ENCODE peak calls at places on chromosomes 4 and X, in seven cellular contexts. H is NCI-H510A treated with DMSO at 0.1 percent for 48 hours; B is right atrium auricular region; G is CD8-positive, alpha-beta T cell; X is stimulated activated CD4-positive, alpha-beta T cell treated with anti-CD3 and anti-CD28 coated beads, Interleukin-15, amount 100 ng/mL, for 24 hours; D is anterior cingulate cortex; N is T-cell. V is an unnamed sample.

GRCh38 chrX:132612990-132613564 is 124.2 kb upstream of the MBNL3 start:
- DNase-seq in H (peak), B (no peak), G (peak), X (peak), D (peak), N (peak), V (peak)

GRCh38 chr4:35300996-35301774 is 943.1 kb downstream of the ARAP2 start:
- DNase-seq in H (no peak), B (no peak), G (no peak), X (no peak), D (no peak), N (no peak), V (no peak)

GRCh38 chr4:2783790-2784189 is 9.1 kb upstream of the SH3BP2 start:
- DNase-seq in H (no peak), B (no peak), G (no peak), X (no peak), D (no peak), N (no peak), V (no peak)

GRCh38 chr4:183345261-183345660 is 23.0 kb upstream of the CLDN24 start:
- DNase-seq in H (no peak), B (no peak), G (no peak), X (no peak), D (no peak), N (no peak), V (no peak)

GRCh38 chrX:138885886-138886285 is 174.4 kb upstream of the FGF13 start:
- DNase-seq in H (no peak), B (no peak), G (no peak), X (no peak), D (no peak), N (no peak), V (no peak)

GRCh38 chrX:141469469-141469868 is 115.1 kb downstream of the SPANXA1 start:
- DNase-seq in H (no peak), B (no peak), G (no peak), X (no peak), D (no peak), N (no peak), V (no peak)

GRCh38 chr4:6222761-6223292 is 22.5 kb upstream of the JAKMIP1 start:
- DNase-seq in H (peak), B (no peak), G (no peak), X (no peak), D (no peak), N (no peak), V (no peak)

GRCh38 chr4:25032126-25032525 is 1.4 kb upstream of the LGI2 start:
- DNase-seq in H (no peak), B (no peak), G (no peak), X (no peak), D (no peak), N (no peak), V (no peak)

GRCh38 chr4:81352476-81352875 is 119.2 kb downstream of the RASGEF1B start:
- DNase-seq in H (no peak), B (no peak), G (no peak), X (no peak), D (no peak), N (no peak), V (no peak)

GRCh38 chrX:153778684-153779101 is 2.1 kb upstream of the SRPK3 start:
- DNase-seq in H (no peak), B (no peak), G (no peak), X (no peak), D (no peak), N (no peak), V (no peak)

GRCh38 chrX:133741303-133741702 is 244.1 kb downstream of the GPC3 start:
- DNase-seq in H (no peak), B (no peak), G (no peak), X (no peak), D (no peak), N (no peak), V (no peak)

GRCh38 chrX:57172544-57172943 is 35.3 kb upstream of the SPIN2A start:
- DNase-seq in H (no peak), B (no peak), G (no peak), X (no peak), D (no peak), N (no peak), V (no peak)

GRCh38 chrX:31036895-31037294 is 34.9 kb downstream of the FTHL17 start:
- DNase-seq in H (peak), B (no peak), G (no peak), X (peak), D (no peak), N (no peak), V (peak)

GRCh38 chrX:119755981-119756533 is 2.3 kb upstream of the SOWAHD start:
- DNase-seq in H (peak), B (no peak), G (peak), X (peak), D (no peak), N (peak), V (peak)

GRCh38 chrX:108945883-108946523 is 209.6 kb upstream of the IRS4 start:
- DNase-seq in H (no peak), B (no peak), G (no peak), X (peak), D (no peak), N (no peak), V (no peak)

GRCh38 chrX:109696146-109696740 is 36.8 kb downstream of the ACSL4 start:
- DNase-seq in H (no peak), B (no peak), G (no peak), X (no peak), D (no peak), N (no peak), V (no peak)

GRCh38 chr4:165580379-165580905 is 201.6 kb downstream of the CPE start:
- DNase-seq in H (no peak), B (peak), G (no peak), X (no peak), D (no peak), N (no peak), V (no peak)

GRCh38 chr4:21451032-21451431 is 497.5 kb downstream of the KCNIP4 start:
- DNase-seq in H (no peak), B (no peak), G (no peak), X (no peak), D (no peak), N (no peak), V (no peak)

GRCh38 chr4:106864231-106864630 is 171.9 kb downstream of the DKK2 start:
- DNase-seq in H (no peak), B (no peak), G (no peak), X (no peak), D (no peak), N (no peak), V (no peak)

GRCh38 chr4:184756399-184756798 is 22.5 kb upstream of the CENPU start:
- DNase-seq in H (no peak), B (no peak), G (no peak), X (no peak), D (no peak), N (no peak), V (no peak)

GRCh38 chr4:1219553-1219950 is 29.4 kb downstream of the CTBP1 start:
- DNase-seq in H (no peak), B (no peak), G (no peak), X (no peak), D (no peak), N (no peak), V (no peak)

GRCh38 chr4:122577808-122578781 is 42.8 kb downstream of the IL21 start:
- DNase-seq in H (peak), B (no peak), G (peak), X (peak), D (no peak), N (peak), V (peak)

GRCh38 chr4:104591505-104591904 is 96.8 kb upstream of the CXXC4 start:
- DNase-seq in H (peak), B (no peak), G (no peak), X (no peak), D (peak), N (no peak), V (no peak)

GRCh38 chr4:2767705-2768074 is 11.6 kb upstream of the TNIP2 start:
- DNase-seq in H (no peak), B (no peak), G (no peak), X (no peak), D (no peak), N (no peak), V (no peak)

GRCh38 chr4:26150948-26151347 is 169.9 kb upstream of the RBPJ start:
- DNase-seq in H (no peak), B (no peak), G (no peak), X (peak), D (no peak), N (no peak), V (no peak)

GRCh38 chr4:166341992-166342391 is 469.0 kb downstream of the TLL1 start:
- DNase-seq in H (no peak), B (no peak), G (no peak), X (no peak), D (no peak), N (no peak), V (no peak)

GRCh38 chrX:1291110-1291740 is 22.6 kb downstream of the CSF2RA start:
- DNase-seq in H (no peak), B (no peak), G (no peak), X (no peak), D (no peak), N (no peak), V (no peak)

GRCh38 chr4:12881945-12882589 is 602.1 kb downstream of the RAB28 start:
- DNase-seq in H (no peak), B (no peak), G (no peak), X (no peak), D (no peak), N (no peak), V (no peak)

GRCh38 chrX:26845051-26845450 is 618.1 kb downstream of the PPP4R3C start:
- DNase-seq in H (no peak), B (no peak), G (no peak), X (no peak), D (no peak), N (no peak), V (no peak)